ENCODE peak calls at places on chromosomes 7 and 10, in four cellular contexts. R is NCI-H1092, K is uterus, H is frontal cortex. U is an unnamed sample.

GRCh38 chr7:51274955-51275354 is 41.7 kb downstream of the COBL start:
- DNase-seq in R (no peak), K (no peak), H (no peak), U (no peak)

GRCh38 chr7:18175801-18176450 is 148.3 kb upstream of the PRPS1L1 start:
- DNase-seq in R (no peak), K (no peak), H (no peak), U (no peak)

GRCh38 chr7:80206763-80207162 is 72.1 kb downstream of the GNAI1 start:
- DNase-seq in R (no peak), K (no peak), H (no peak), U (no peak)

GRCh38 chr10:4669585-4669984 is 156.4 kb upstream of the AKR1E2 start:
- DNase-seq in R (no peak), K (no peak), H (no peak), U (no peak)

GRCh38 chr7:31796375-31796774 is 109.4 kb downstream of the PPP1R17 start:
- DNase-seq in R (no peak), K (no peak), H (no peak), U (no peak)

GRCh38 chr7:155533827-155534690 is 12.3 kb downstream of the CNPY1 start:
- DNase-seq in R (peak), K (no peak), H (peak), U (peak)

GRCh38 chr7:81751619-81752317 is 18.1 kb downstream of the HGF start:
- DNase-seq in R (no peak), K (no peak), H (no peak), U (no peak)

GRCh38 chr10:28326516-28327493 is 23.9 kb upstream of the MPP7 start:
- DNase-seq in R (no peak), K (peak), H (no peak), U (no peak)

GRCh38 chr10:77983384-77984341 is 45.7 kb downstream of the POLR3A start:
- DNase-seq in R (no peak), K (peak), H (peak), U (no peak)

GRCh38 chr7:9889557-9889956 is 1084.1 kb upstream of the PHF14 start:
- DNase-seq in R (no peak), K (no peak), H (no peak), U (no peak)

GRCh38 chr10:77420942-77421523 is 216.6 kb downstream of the KCNMA1 start:
- DNase-seq in R (no peak), K (no peak), H (no peak), U (no peak)

GRCh38 chr7:95526128-95526738 is 40.5 kb downstream of the ASB4 start:
- DNase-seq in R (no peak), K (no peak), H (no peak), U (no peak)